ENCODE peak calls at places on chromosome 18, in nine cellular contexts. J is hepatocyte, I is ovary, Z is dorsolateral prefrontal cortex, Y is heart right ventricle, C is uterus, S is K562, W is upper lobe of right lung, G is suprapubic skin. U is an unnamed sample.

GRCh38 chr18:72543362-72544055 is 633 bp downstream of the CBLN2 start:
- DNase-seq in J (no peak), I (no peak), Z (peak; percentile 37), Y (no peak), C (no peak), S (no peak), W (no peak), G (no peak), U (no peak)

GRCh38 chr18:3839481-3840075 is 389.6 kb downstream of the TGIF1 start:
- DNase-seq in J (no peak), I (no peak), Z (no peak), Y (no peak), C (no peak), S (no peak), W (no peak), G (no peak), U (no peak)

GRCh38 chr18:72869786-72870185 is 2.0 kb upstream of the NETO1 start:
- DNase-seq in J (no peak), I (no peak), Z (no peak), Y (no peak), C (no peak), S (no peak), W (no peak), G (no peak), U (no peak)

GRCh38 chr18:51425889-51426288 is 228.4 kb upstream of the MEX3C start:
- DNase-seq in J (peak; percentile 13), I (no peak), Z (no peak), Y (no peak), C (no peak), S (no peak), W (no peak), G (no peak), U (no peak)

GRCh38 chr18:11767935-11768334 is 78.9 kb downstream of the GNAL start:
- DNase-seq in J (no peak), I (no peak), Z (no peak), Y (no peak), C (no peak), S (no peak), W (no peak), G (no peak), U (no peak)

GRCh38 chr18:60732146-60732545 is 359.6 kb upstream of the MC4R start:
- DNase-seq in J (no peak), I (no peak), Z (no peak), Y (no peak), C (no peak), S (no peak), W (no peak), G (no peak), U (no peak)

GRCh38 chr18:55079481-55080350 is 120.5 kb upstream of the CCDC68 start:
- DNase-seq in J (no peak), I (peak; percentile 33), Z (no peak), Y (no peak), C (peak; percentile 69), S (no peak), W (no peak), G (no peak), U (no peak)

GRCh38 chr18:62710417-62710816 is 4.9 kb upstream of the PHLPP1 start:
- DNase-seq in J (no peak), I (no peak), Z (no peak), Y (no peak), C (no peak), S (no peak), W (no peak), G (no peak), U (no peak)

GRCh38 chr18:7452331-7452730 is 114.8 kb upstream of the PTPRM start:
- DNase-seq in J (peak; percentile 68), I (no peak), Z (no peak), Y (peak; percentile 27), C (no peak), S (peak; percentile 33), W (no peak), G (no peak), U (peak; percentile 1)

GRCh38 chr18:12449040-12449814 is 41.5 kb downstream of the PRELID3A start:
- DNase-seq in J (no peak), I (no peak), Z (no peak), Y (no peak), C (no peak), S (no peak), W (no peak), G (no peak), U (no peak)

GRCh38 chr18:6174983-6175382 is 239.7 kb downstream of the L3MBTL4 start:
- DNase-seq in J (no peak), I (no peak), Z (no peak), Y (no peak), C (no peak), S (no peak), W (no peak), G (no peak), U (no peak)

GRCh38 chr18:60044290-60045006 is 144.7 kb downstream of the PMAIP1 start:
- DNase-seq in J (no peak), I (no peak), Z (no peak), Y (no peak), C (no peak), S (no peak), W (no peak), G (no peak), U (no peak)

GRCh38 chr18:24492445-24492844 is 32.0 kb downstream of the HRH4 start:
- DNase-seq in J (no peak), I (no peak), Z (no peak), Y (no peak), C (no peak), S (no peak), W (no peak), G (no peak), U (no peak)
- H3K27ac ChIP-seq in J (no peak overlapping the region), I (no peak overlapping the region), Z (no peak overlapping the region), Y (no peak overlapping the region), C (no peak overlapping the region), S (no peak overlapping the region), W (no peak overlapping the region), G (no peak overlapping the region), U (no peak overlapping the region)

DNA sequence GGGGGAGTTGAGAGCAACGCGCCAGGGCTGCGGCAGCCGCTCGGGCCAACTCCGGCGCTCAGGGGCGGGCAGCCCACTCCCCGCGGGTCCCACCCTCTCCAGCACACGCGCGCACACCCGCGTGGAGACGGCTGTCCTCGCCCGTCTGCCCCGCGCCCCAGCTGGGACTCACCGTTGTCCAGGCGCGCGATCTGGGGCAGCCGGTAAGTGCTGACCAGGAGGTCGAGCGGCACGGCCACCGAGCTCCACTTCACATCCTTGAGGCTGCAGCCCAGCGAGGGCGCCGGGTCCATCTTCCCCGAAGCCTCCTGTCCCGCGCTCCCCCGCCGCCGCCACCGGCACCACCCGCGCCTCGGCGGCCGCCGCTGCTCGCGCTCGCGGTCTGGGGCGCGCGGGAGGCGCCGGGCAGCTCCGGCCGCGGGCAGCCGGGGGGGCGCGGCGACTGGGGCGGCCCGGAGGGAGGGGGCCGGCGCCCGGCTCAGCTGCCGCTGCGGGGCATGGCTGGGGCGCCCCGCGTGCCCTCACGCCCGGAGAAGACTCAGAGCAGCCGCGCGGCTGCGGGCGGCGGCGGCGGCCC is 458 bp downstream of the GAREM1 start:
- DNase-seq in J (no peak), I (peak; percentile 62), Z (peak; percentile 45), Y (peak; percentile 30), C (peak; percentile 39), S (peak; percentile 17), W (peak; percentile 73), G (peak; percentile 74), U (no peak)
- H3K27ac ChIP-seq in J (peak overlapping the region; percentile 81), I (peak overlapping the region; percentile 79), Z (peak overlapping the region; percentile 79), Y (peak overlapping the region; percentile 73), C (peak overlapping the region; percentile 93), S (no peak overlapping the region), W (peak overlapping the region; percentile 56), G (peak overlapping the region; percentile 90), U (peak overlapping the region; percentile 81)

GRCh38 chr18:63890226-63890949 is 2.9 kb downstream of the SERPINB2 start:
- DNase-seq in J (no peak), I (no peak), Z (no peak), Y (no peak), C (no peak), S (no peak), W (no peak), G (no peak), U (no peak)

GRCh38 chr18:63890950-63891304 is 3.4 kb downstream of the SERPINB2 start:
- DNase-seq in J (no peak), I (no peak), Z (no peak), Y (no peak), C (no peak), S (peak; percentile 4), W (no peak), G (no peak), U (no peak)

GRCh38 chr18:63887424-63887823 is at the start of gene SERPINB2:
- DNase-seq in J (no peak), I (no peak), Z (no peak), Y (no peak), C (no peak), S (no peak), W (no peak), G (no peak), U (no peak)

GRCh38 chr18:63889641-63890040 is 2.1 kb downstream of the SERPINB2 start:
- DNase-seq in J (no peak), I (no peak), Z (no peak), Y (no peak), C (no peak), S (no peak), W (no peak), G (no peak), U (no peak)

DNA sequence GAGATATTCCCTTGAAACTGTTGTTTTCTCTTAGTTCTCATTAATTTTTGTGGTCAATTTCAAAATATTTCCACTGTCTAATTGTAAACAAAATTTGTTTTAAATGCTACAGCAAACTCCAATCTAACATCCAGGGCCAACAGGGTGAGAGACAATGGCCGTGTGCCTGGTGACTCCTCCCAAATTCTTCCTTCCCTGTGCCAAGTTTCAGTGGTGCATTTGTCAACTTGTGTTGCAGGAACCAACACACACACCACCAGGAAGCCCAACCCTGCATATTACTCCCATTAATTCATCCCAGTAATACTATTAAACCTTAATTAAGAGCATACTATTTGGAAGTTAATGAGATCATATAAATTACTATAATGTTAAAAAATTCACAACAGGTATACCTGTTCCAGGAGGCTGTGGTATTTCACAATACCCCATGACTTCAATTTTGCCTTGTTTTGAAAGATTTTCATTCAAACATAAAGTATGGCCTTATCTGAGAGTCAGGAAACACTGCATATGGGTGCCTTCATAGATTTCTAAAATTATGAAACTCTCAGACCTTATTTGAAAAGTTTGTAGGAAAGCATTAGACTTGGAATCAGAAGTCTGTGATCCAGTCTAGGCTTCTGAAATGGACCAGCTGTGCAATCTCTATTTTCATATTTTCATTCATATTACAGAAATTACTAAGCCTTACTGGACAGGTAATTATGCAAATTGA is 1.1 kb downstream of the SERPINB2 start:
- DNase-seq in J (no peak), I (no peak), Z (no peak), Y (no peak), C (no peak), S (no peak), W (no peak), G (peak; percentile 69), U (no peak)
- H3K27ac ChIP-seq in J (no peak overlapping the region), I (no peak overlapping the region), Z (no peak overlapping the region), Y (no peak overlapping the region), C (no peak overlapping the region), S (no peak overlapping the region), W (no peak overlapping the region), G (no peak overlapping the region), U (no peak overlapping the region)

GRCh38 chr18:8751692-8752091 is 46.3 kb downstream of the MTCL1 start:
- DNase-seq in J (no peak), I (no peak), Z (no peak), Y (no peak), C (no peak), S (no peak), W (no peak), G (no peak), U (no peak)
- H3K27ac ChIP-seq in J (peak overlapping the region; percentile 33), I (no peak overlapping the region), Z (no peak overlapping the region), Y (no peak overlapping the region), C (peak overlapping the region; percentile 66), S (no peak overlapping the region), W (no peak overlapping the region), G (no peak overlapping the region), U (no peak overlapping the region)

GRCh38 chr18:9615280-9615797 is 980 bp upstream of the PPP4R1 start:
- DNase-seq in J (no peak), I (no peak), Z (no peak), Y (no peak), C (no peak), S (peak; percentile 33), W (no peak), G (no peak), U (no peak)
- H3K27ac ChIP-seq in J (peak overlapping the region; percentile 99), I (peak overlapping the region; percentile 84), Z (peak overlapping the region; percentile 97), Y (peak overlapping the region; percentile 97), C (peak overlapping the region; percentile 92), S (peak overlapping the region; percentile 77), W (peak overlapping the region; percentile 97), G (peak overlapping the region; percentile 99), U (peak overlapping the region; percentile 87)